ENCODE peak calls at places on chromosomes 3 and 15, in eight cellular contexts. N is foreskin keratinocyte; V is left cardiac atrium; P is activated CD8-positive, alpha-beta T cell treated with anti-CD3 and anti-CD28 coated beads for 36 hours; A is upper lobe of left lung; J is aorta; C is mucosa of descending colon; T is effector memory CD8-positive, alpha-beta T cell. S is an unnamed sample.

GRCh38 chr3:51709675-51710074 is 2.8 kb downstream of the GRM2 start:
- ATAC-seq in J (no peak), C (no peak), P (peak), A (no peak), V (no peak), N (no peak), T (no peak), S (no peak)

GRCh38 chr3:171127611-171128010 is 101.1 kb upstream of the SLC2A2 start:
- ATAC-seq in V (no peak), J (no peak), N (no peak), C (no peak), A (no peak), P (no peak), T (no peak), S (no peak)

GRCh38 chr15:50889589-50889988 is 18.9 kb upstream of the AP4E1 start:
- ATAC-seq in P (no peak), N (no peak), A (no peak), V (no peak), J (no peak), C (no peak), T (no peak), S (no peak)

GRCh38 chr15:98924311-98925049 is 83.1 kb downstream of the PGPEP1L start:
- ATAC-seq in J (peak), A (no peak), C (no peak), N (no peak), T (no peak), P (no peak), V (no peak), S (peak)

GRCh38 chr3:174100744-174101143 is 703.2 kb downstream of the NLGN1 start:
- ATAC-seq in P (no peak), N (peak), T (no peak), A (no peak), V (no peak), C (no peak), J (no peak), S (no peak)

GRCh38 chr3:53753518-53754183 is 92.6 kb downstream of the CHDH start:
- ATAC-seq in N (no peak), T (peak), C (peak), J (no peak), P (peak), V (no peak), A (no peak), S (no peak)

GRCh38 chr3:128180446-128180845 is 27.2 kb downstream of the EEFSEC start:
- ATAC-seq in A (no peak), N (no peak), C (no peak), P (no peak), V (no peak), T (no peak), J (no peak), S (no peak)

GRCh38 chr15:84857418-84858004 is 27.0 kb upstream of the SLC28A1 start:
- ATAC-seq in C (no peak), T (no peak), N (no peak), A (no peak), V (no peak), J (peak), P (no peak), S (no peak)

GRCh38 chr15:38257676-38258075 is 5.0 kb downstream of the SPRED1 start:
- ATAC-seq in T (no peak), J (no peak), V (no peak), C (no peak), N (no peak), A (no peak), P (no peak), S (no peak)

GRCh38 chr3:100440895-100441294 is 39.6 kb downstream of the LNP1 start:
- ATAC-seq in T (no peak), C (peak), A (no peak), V (no peak), N (no peak), P (peak), J (no peak), S (no peak)

GRCh38 chr3:136209921-136210320 is 13.8 kb upstream of the MSL2 start:
- ATAC-seq in N (no peak), J (no peak), P (no peak), A (no peak), T (no peak), V (no peak), C (no peak), S (no peak)

GRCh38 chr3:137768021-137768360 is 3.9 kb downstream of the SOX14 start:
- ATAC-seq in P (no peak), V (no peak), T (no peak), C (no peak), A (no peak), J (no peak), N (no peak), S (peak)

GRCh38 chr15:43469867-43470266 is 23.1 kb downstream of the TP53BP1 start:
- ATAC-seq in C (no peak), N (no peak), A (no peak), T (no peak), J (no peak), V (no peak), P (peak), S (no peak)

GRCh38 chr3:168877899-168878298 is 782.2 kb upstream of the GOLIM4 start:
- ATAC-seq in T (no peak), V (no peak), A (no peak), N (peak), J (no peak), P (no peak), C (peak), S (peak)

GRCh38 chr3:15198686-15199085 is 7.4 kb upstream of the CAPN7 start:
- ATAC-seq in J (no peak), A (no peak), V (no peak), T (no peak), N (no peak), C (no peak), P (peak), S (no peak)

GRCh38 chr15:95287774-95288173 is 1042.7 kb upstream of the NR2F2 start:
- ATAC-seq in P (no peak), A (no peak), C (peak), N (peak), V (no peak), J (no peak), T (no peak), S (no peak)

GRCh38 chr3:150725548-150725947 is 21.8 kb upstream of the ERICH6 start:
- ATAC-seq in J (no peak), T (no peak), C (peak), V (no peak), N (peak), A (no peak), P (no peak), S (peak)

GRCh38 chr3:23372296-23372695 is 169.2 kb downstream of the UBE2E2 start:
- ATAC-seq in J (no peak), C (no peak), P (no peak), T (no peak), N (no peak), A (no peak), V (peak), S (no peak)

GRCh38 chr3:15673536-15673935 is 72.0 kb downstream of the BTD start:
- ATAC-seq in P (no peak), A (no peak), T (no peak), C (no peak), J (no peak), N (no peak), V (no peak), S (no peak)

GRCh38 chr3:158683216-158683975 is 10.9 kb upstream of the LXN start:
- ATAC-seq in N (no peak), P (no peak), J (no peak), C (no peak), A (peak), V (no peak), T (no peak), S (no peak)

GRCh38 chr3:140303875-140304274 is 368.9 kb downstream of the CLSTN2 start:
- ATAC-seq in N (no peak), C (no peak), V (no peak), P (peak), J (no peak), A (no peak), T (no peak), S (no peak)

GRCh38 chr3:2931265-2931664 is 178.9 kb downstream of the IL5RA start:
- ATAC-seq in A (no peak), V (no peak), J (no peak), N (no peak), T (no peak), C (no peak), P (no peak), S (no peak)

GRCh38 chr3:47865192-47865591 is 62.3 kb downstream of the DHX30 start:
- ATAC-seq in A (no peak), N (no peak), T (no peak), J (no peak), V (no peak), C (no peak), P (no peak), S (no peak)

GRCh38 chr3:172538368-172539264 is 15.4 kb upstream of the TNFSF10 start:
- ATAC-seq in P (no peak), A (no peak), V (no peak), C (no peak), N (no peak), J (no peak), T (no peak), S (no peak)

GRCh38 chr3:39234705-39235104 is 42.3 kb upstream of the XIRP1 start:
- ATAC-seq in P (peak), A (no peak), T (peak), N (peak), C (peak), J (no peak), V (no peak), S (peak)